ENCODE peak calls at places on chromosomes 12 and 14, in ten cellular contexts. A, O, W, U, K, X, L, C, B and D are unnamed samples.

GRCh38 chr12:52756281-52756960 is 20.7 kb downstream of the KRT76 start:
- DNase-seq in A (no peak), O (no peak), W (no peak), U (no peak), K (no peak), X (no peak), L (no peak), C (no peak), B (no peak), D (no peak)

GRCh38 chr12:123983822-123984485 is 10.9 kb downstream of the ZNF664 start:
- DNase-seq in A (no peak), O (peak; percentile 57), W (no peak), U (peak; percentile 81), K (peak; percentile 67), X (no peak), L (peak; percentile 48), C (peak; percentile 85), B (peak; percentile 40), D (peak; percentile 18)

GRCh38 chr12:48788852-48789775 is at the start of gene ADCY6:
- DNase-seq in A (peak; percentile 90), O (peak; percentile 47), W (peak; percentile 86), U (peak; percentile 93), K (peak; percentile 89), X (peak; percentile 87), L (peak; percentile 55), C (peak; percentile 83), B (peak; percentile 65), D (peak; percentile 69)

GRCh38 chr14:97058589-97058988 is 261.4 kb downstream of the VRK1 start:
- DNase-seq in A (no peak), O (no peak), W (no peak), U (no peak), K (no peak), X (no peak), L (no peak), C (no peak), B (no peak), D (no peak)

GRCh38 chr14:97179573-97179972 is 382.4 kb downstream of the VRK1 start:
- DNase-seq in A (no peak), O (no peak), W (no peak), U (no peak), K (no peak), X (no peak), L (no peak), C (no peak), B (no peak), D (no peak)

GRCh38 chr14:34356267-34356660 is 105.8 kb downstream of the SPTSSA start:
- DNase-seq in A (no peak), O (peak; percentile 84), W (no peak), U (no peak), K (no peak), X (no peak), L (no peak), C (peak; percentile 77), B (no peak), D (no peak)

GRCh38 chr12:6183689-6184441 is 16.3 kb upstream of the CD9 start:
- DNase-seq in A (peak; percentile 62), O (peak; percentile 40), W (no peak), U (no peak), K (peak; percentile 67), X (no peak), L (no peak), C (peak; percentile 53), B (peak; percentile 65), D (no peak)

GRCh38 chr14:55170526-55170925 is 20.9 kb downstream of the DLGAP5 start:
- DNase-seq in A (no peak), O (no peak), W (no peak), U (no peak), K (no peak), X (no peak), L (no peak), C (peak; percentile 32), B (no peak), D (no peak)

GRCh38 chr14:23018107-23018506 is 8.2 kb upstream of the C14orf93 start:
- DNase-seq in A (no peak), O (no peak), W (no peak), U (no peak), K (no peak), X (no peak), L (no peak), C (no peak), B (no peak), D (no peak)

GRCh38 chr14:23022849-23023499 is 11.7 kb downstream of the PSMB5 start:
- DNase-seq in A (no peak), O (no peak), W (no peak), U (no peak), K (no peak), X (no peak), L (no peak), C (no peak), B (no peak), D (no peak)

GRCh38 chr14:23021479-23021878 is 11.5 kb upstream of the C14orf93 start:
- DNase-seq in A (no peak), O (no peak), W (no peak), U (no peak), K (no peak), X (no peak), L (no peak), C (no peak), B (no peak), D (no peak)

GRCh38 chr14:23021969-23022368 is 12.0 kb upstream of the C14orf93 start:
- DNase-seq in A (no peak), O (no peak), W (no peak), U (no peak), K (no peak), X (no peak), L (no peak), C (no peak), B (no peak), D (no peak)

GRCh38 chr14:23020143-23021128 is 10.5 kb upstream of the C14orf93 start:
- DNase-seq in A (no peak), O (no peak), W (no peak), U (peak; percentile 54), K (no peak), X (no peak), L (no peak), C (no peak), B (no peak), D (no peak)
- TF ChIP-seq CTCF in A (no peak), O (no peak), W (no peak), U (no peak), K (no peak), X (no peak), L (no peak), C (no peak), B (no peak), D (no peak)

GRCh38 chr12:116360579-116361403 is 83.3 kb upstream of the MED13L start:
- DNase-seq in A (no peak), O (no peak), W (no peak), U (no peak), K (peak; percentile 23), X (no peak), L (peak; percentile 39), C (no peak), B (no peak), D (no peak)

GRCh38 chr12:116361404-116362223 is 84.1 kb upstream of the MED13L start:
- DNase-seq in A (peak; percentile 8), O (no peak), W (no peak), U (no peak), K (no peak), X (peak; percentile 78), L (peak; percentile 84), C (no peak), B (no peak), D (peak; percentile 78)

GRCh38 chr12:116354950-116355779 is 77.7 kb upstream of the MED13L start:
- DNase-seq in A (no peak), O (no peak), W (no peak), U (no peak), K (no peak), X (no peak), L (no peak), C (no peak), B (no peak), D (no peak)

GRCh38 chr12:116354534-116354933 is 77.0 kb upstream of the MED13L start:
- DNase-seq in A (no peak), O (no peak), W (no peak), U (no peak), K (no peak), X (no peak), L (no peak), C (no peak), B (no peak), D (no peak)

DNA sequence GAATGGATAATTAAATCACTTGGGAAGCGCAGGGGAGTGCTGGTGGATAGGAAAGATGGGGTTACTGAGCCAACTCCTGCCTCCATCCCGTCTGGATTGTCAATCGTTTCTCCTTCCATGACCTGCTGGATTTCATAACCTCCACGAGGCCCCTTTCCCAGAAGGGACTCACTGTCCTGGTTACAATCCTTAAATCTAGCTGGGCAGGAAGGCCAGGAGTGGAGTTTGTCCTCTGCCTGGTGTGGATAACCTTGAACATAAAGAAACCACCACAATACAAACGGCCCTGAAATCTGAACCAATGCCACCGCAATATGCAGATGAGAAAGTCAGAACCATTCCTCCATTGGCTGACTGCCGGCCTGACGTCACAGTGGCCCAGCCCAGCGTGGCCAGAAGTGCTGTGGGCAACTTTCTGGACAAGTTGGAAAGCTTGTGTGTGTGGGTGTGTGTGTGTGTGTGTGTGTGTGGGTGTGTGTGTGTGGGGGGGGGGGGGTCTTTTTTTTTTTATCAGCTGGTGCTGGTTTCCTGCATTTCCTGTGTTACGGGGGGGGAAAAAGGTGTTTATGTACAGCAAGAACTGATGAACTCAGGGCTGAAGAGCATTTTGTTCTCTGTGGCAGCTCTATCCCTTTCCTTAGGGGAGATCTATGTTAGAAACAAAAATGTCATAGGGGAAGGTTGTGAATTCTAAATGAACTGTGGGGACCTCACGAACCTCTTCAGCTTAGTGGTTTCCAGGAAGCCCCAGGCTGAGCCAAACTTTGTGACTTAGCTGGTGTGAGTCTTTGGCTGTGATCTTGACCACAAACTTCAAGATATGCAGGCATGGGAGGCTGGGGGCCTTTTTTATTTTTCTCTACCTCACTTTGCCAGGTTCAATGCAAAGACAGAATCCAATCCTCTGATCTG is 81.6 kb upstream of the MED13L start:
- DNase-seq in A (peak; percentile 98), O (peak; percentile 75), W (peak; percentile 90), U (peak; percentile 91), K (peak; percentile 98), X (peak; percentile 95), L (peak; percentile 92), C (peak; percentile 98), B (peak; percentile 96), D (peak; percentile 91)
- H3K4me3 ChIP-seq in A (no peak overlapping the region), O (no peak overlapping the region), W (no peak overlapping the region), U (no peak overlapping the region), K (no peak overlapping the region), X (peak overlapping the region; percentile 49), L (peak overlapping the region; percentile 30), C (no peak overlapping the region), B (no peak overlapping the region), D (no peak overlapping the region)

GRCh38 chr14:92088494-92088893 is 17.9 kb downstream of the ATXN3 start:
- DNase-seq in A (no peak), O (no peak), W (no peak), U (no peak), K (no peak), X (no peak), L (no peak), C (no peak), B (no peak), D (no peak)

DNA sequence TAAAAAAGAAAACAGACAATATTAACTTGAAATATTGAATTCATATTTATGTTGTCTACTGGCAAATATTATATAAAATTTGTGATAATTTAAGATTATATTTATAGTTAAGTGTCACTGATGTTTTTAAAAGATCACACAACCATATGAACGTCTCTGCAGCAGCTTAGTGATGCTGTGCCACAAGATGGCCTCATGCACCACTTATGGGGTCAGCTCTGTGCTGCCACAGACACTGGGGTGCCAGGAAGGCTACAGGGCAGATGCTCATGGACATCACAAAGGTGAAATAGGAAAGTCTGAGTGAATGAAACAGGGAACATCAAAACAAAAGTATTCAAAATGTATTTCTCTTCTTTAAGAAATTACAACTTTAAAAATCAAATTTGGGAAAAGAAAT is 13.1 kb downstream of the ATXN3 start:
- DNase-seq in A (no peak), O (no peak), W (no peak), U (peak; percentile 10), K (no peak), X (no peak), L (no peak), C (peak; percentile 10), B (no peak), D (no peak)
- TF ChIP-seq CTCF in A (no peak), O (no peak), W (no peak), U (peak; percentile 35), K (no peak), X (no peak), L (peak; percentile 10), C (no peak), B (no peak), D (no peak)

DNA sequence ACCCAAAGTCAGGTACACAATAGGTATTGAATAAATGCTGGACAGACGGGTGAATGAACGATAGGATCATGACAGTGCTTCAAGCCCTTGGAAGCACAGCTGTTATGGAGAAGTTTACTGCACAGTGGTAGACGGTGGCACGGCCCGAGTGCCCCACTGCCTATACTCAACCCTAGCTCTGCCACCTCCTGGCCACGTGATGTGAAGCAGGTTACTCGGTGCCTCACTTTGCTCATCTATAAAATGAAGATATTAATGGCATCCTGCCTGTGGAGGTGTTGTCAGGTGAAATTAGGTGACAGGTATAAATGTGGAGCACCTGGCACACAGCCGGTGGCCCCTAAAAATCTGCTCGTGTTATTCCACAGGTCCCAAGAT is 5.8 kb downstream of the ASB2 start:
- DNase-seq in A (peak; percentile 51), O (peak; percentile 42), W (no peak), U (peak; percentile 32), K (peak; percentile 64), X (no peak), L (peak; percentile 52), C (no peak), B (no peak), D (peak; percentile 69)
- H3K4me3 ChIP-seq in A (no peak overlapping the region), O (no peak overlapping the region), W (no peak overlapping the region), U (no peak overlapping the region), K (no peak overlapping the region), X (peak overlapping the region; percentile 83), L (peak overlapping the region; percentile 66), C (no peak overlapping the region), B (no peak overlapping the region), D (peak overlapping the region; percentile 73)